ENCODE peak calls at places on chromosomes 7 and 10, in four cellular contexts. V, J, N and K are unnamed samples.

GRCh38 chr10:12849351-12850181 is 151.9 kb downstream of the CCDC3 start:
- DNase-seq in N (no peak), V (no peak), J (no peak), K (no peak)

GRCh38 chr10:72319416-72320254 is 35.1 kb downstream of the DNAJB12 start:
- DNase-seq in V (peak; percentile 95), J (peak; percentile 95), N (peak; percentile 97), K (peak; percentile 93)

GRCh38 chr10:27742926-27743735 is 2.5 kb downstream of the MKX start:
- DNase-seq in J (no peak), N (peak; percentile 75), V (peak; percentile 16), K (peak; percentile 27)

GRCh38 chr10:118028619-118029018 is 18.1 kb downstream of the RAB11FIP2 start:
- DNase-seq in V (no peak), N (no peak), J (no peak), K (no peak)

GRCh38 chr10:86711957-86712708 is 43.8 kb downstream of the LDB3 start:
- DNase-seq in J (peak; percentile 41), N (peak; percentile 80), V (no peak), K (peak; percentile 68)

GRCh38 chr10:71767420-71768035 is 5.8 kb downstream of the VSIR start:
- DNase-seq in N (no peak), V (peak; percentile 88), J (no peak), K (no peak)

GRCh38 chr10:69703766-69704191 is 73.7 kb downstream of the FAM241B start:
- DNase-seq in V (no peak), J (no peak), N (no peak), K (no peak)

GRCh38 chr7:101154693-101155102 is 422 bp downstream of the AP1S1 start:
- DNase-seq in J (no peak), V (no peak), N (no peak), K (no peak)

GRCh38 chr7:151565541-151565940 is 45.8 kb upstream of the RHEB start:
- DNase-seq in J (no peak), V (no peak), N (no peak), K (no peak)

GRCh38 chr10:5684971-5685763 is 529 bp downstream of the TASOR2 start:
- DNase-seq in J (peak; percentile 82), V (peak; percentile 64), N (peak; percentile 81), K (peak; percentile 86)

GRCh38 chr10:49277973-49278372 is 21.0 kb upstream of the C10orf71 start:
- DNase-seq in N (no peak), J (peak; percentile 8), V (no peak), K (no peak)

GRCh38 chr10:133125901-133126300 is 34.1 kb upstream of the KNDC1 start:
- DNase-seq in N (no peak), V (peak; percentile 7), J (no peak), K (no peak)

GRCh38 chr7:31875424-31875823 is 188.4 kb downstream of the PPP1R17 start:
- DNase-seq in N (no peak), J (no peak), V (no peak), K (peak; percentile 89)
- H3K27ac ChIP-seq in N (no peak overlapping the region), J (no peak overlapping the region), V (peak overlapping the region; percentile 72), K (no peak overlapping the region)

DNA sequence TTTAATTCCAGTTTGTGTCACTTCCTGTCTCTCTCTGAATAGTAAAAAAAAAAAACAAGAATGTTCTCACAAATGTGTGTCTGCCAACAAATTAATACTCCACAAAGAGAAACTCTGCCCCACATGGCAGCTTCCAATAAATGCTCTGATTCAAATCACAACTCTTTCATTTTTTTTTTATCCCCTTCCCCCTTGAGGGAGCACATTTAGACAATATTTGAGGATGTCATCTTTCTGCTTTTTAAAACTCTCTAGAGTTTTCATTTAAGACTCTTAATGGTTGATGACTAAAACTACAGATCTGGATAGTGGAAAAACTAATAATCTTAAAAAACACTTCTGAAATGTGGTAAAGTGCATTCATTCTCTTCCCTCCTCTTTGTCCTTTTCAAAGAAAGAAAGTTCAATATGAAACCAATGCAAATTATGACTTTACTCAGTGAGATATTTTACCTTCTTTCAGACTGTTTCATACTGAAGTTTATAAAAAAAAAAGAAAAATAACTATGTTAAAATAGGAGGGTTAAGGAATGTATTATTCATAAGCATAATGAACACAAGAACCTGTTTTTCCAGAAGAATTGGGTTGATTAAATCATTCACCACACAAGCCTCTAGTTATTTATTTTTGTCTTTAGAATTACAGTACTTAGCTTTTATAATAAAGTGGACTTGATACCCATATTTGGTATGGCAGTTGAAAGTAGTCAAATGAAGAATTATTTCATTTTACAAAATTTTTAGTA is 42.4 kb downstream of the ARID5B start:
- DNase-seq in N (no peak), V (no peak), J (peak; percentile 68), K (peak; percentile 81)
- H3K4me1 ChIP-seq in N (peaks cover 57% of the 10 kb centered on the region), V (peaks cover 24% of the 10 kb centered on the region), J (peaks cover 67% of the 10 kb centered on the region), K (peaks cover 58% of the 10 kb centered on the region)

DNA sequence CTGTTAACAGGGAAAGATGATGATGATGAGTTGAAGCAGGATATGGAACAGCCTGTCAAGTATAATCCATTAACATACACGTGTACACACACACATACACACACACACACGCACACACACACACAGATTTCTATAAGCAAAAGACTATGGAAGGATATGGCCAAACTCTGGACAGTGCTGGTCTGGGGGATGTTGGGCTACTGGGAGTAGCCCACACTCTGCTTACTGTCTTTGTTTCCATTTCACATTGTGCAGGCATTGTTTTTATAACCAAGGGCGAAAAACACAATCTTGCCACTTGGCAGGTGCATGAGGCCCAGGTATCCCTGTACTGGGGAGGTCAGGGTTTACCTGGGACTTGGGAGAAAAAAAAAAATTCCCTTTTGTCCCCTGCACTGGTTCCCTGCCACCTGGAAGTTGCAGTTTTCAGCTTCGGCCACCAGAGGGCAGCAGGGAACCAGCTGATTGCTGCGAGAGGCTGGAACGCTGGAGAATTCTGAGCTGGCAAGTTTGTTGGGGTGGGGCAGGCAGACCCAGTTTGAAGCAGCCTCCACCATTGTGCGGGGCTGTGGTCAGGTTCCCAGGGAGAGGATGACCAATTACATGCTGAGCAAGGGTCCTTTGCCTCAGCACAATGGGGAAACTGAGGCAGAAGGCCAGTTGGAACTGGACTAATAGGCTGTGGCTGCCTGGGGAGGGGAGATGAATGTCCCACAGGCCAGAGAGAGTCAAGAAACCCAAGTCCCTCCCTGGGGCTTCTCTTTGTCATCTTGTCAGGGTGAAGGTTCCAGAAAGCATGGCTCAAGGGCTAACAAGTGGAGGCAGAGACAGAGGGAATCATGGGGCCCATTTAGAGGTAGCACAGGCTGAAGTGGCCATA is 27.3 kb downstream of the PPIF start:
- DNase-seq in V (peak; percentile 80), J (peak; percentile 65), N (peak; percentile 91), K (peak; percentile 76)
- H3K27ac ChIP-seq in V (no peak overlapping the region), J (no peak overlapping the region), N (peak overlapping the region; percentile 49), K (no peak overlapping the region)

GRCh38 chr10:29642996-29643395 is 8.2 kb upstream of the SVIL start:
- DNase-seq in N (peak; percentile 83), J (no peak), V (no peak), K (no peak)
- H3K4me1 ChIP-seq in N (peaks cover 82% of the 10 kb centered on the region), J (no peaks in the 10 kb centered on the region), V (peaks cover 57% of the 10 kb centered on the region), K (peaks cover 35% of the 10 kb centered on the region)

GRCh38 chr10:43452356-43452914 is 15.5 kb downstream of the ZNF487 start:
- DNase-seq in N (no peak), V (no peak), J (no peak), K (no peak)

GRCh38 chr10:43453266-43453831 is 16.4 kb downstream of the ZNF487 start:
- DNase-seq in V (no peak), N (no peak), J (peak; percentile 60), K (no peak)

GRCh38 chr10:43461950-43462349 is 25.0 kb downstream of the ZNF487 start:
- DNase-seq in V (no peak), N (no peak), J (peak; percentile 87), K (peak; percentile 85)

DNA sequence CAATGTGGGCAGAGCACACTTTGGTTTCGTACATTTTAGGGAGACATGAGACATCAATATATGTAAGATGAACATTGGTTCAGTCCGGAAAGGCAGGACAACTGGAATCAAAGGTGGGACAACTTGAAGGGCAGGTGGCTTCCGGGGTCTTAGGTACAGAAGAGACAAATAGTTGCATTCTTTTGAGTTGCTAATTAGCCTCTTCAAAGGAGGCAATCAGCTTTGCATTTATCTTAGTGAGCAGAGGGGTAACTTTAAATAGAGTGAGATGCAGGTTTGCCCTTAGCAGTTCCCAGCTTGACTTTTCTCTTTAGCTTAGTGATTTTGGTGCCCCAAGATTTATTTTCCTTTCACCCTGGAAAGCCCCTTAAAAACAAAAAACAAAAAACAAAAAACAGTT is 21.3 kb downstream of the ZNF487 start:
- DNase-seq in J (no peak), N (no peak), V (no peak), K (no peak)
- H3K27ac ChIP-seq in J (no peak overlapping the region), N (no peak overlapping the region), V (no peak overlapping the region), K (no peak overlapping the region)

DNA sequence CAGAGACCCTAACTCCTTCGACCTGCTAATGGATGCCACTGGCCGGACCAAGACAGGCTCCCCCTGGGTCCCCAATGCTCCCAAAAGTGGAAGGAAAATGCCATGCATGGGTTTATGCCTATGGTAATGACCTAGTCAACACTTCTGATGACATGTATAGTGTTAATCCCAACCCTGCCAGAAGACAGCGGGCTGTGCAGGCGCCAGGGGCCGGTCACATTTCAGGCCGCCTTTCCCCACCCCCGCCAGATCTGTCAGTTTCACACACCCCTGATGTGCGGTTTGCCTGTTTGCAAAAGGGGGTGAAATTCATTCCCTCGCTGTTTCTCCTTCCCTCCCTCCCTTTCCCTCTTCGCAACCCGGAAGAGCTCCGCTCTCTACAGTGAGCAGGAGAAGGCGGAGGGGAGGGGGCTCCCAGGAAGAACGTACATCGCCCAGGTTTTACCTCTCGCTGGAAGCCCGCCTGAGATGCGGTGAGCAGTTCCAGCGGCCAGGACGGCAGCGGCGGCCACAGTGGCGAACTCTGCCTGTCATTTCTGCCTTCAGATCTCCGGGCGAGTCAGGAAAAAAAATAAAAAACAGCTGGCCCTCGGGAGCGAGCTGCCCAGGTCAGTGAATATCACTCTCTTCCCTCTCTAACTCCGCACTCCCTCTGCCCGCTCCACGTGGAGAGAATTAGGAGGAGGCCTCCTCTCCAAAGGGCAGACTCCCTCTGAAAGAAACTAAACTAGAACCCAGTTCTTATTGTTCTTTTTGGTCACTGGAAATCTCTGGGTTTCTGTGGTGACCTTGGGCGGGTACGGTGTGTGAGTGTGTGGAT is 9.4 kb upstream of the GATA3 start:
- DNase-seq in V (no peak), N (peak; percentile 24), J (no peak), K (no peak)
- H3K4me1 ChIP-seq in V (peaks cover 55% of the 10 kb centered on the region), N (peaks cover 42% of the 10 kb centered on the region), J (no peaks in the 10 kb centered on the region), K (peaks cover 11% of the 10 kb centered on the region)